ENCODE peak calls at places on chromosome 11, in nine cellular contexts. K is activated CD8-positive, alpha-beta memory T cell treated with anti-CD3 and anti-CD28 coated beads, Interleukin-2, amount 50 U/mL, for 4 hours; T is A172; Z is AG20443; W is germinal center; M is nephron progenitor cell; O is CMK; D is NCI-H1417; L is SK-N-SH. N is an unnamed sample.

GRCh38 chr11:37264783-37265182 is 666.7 kb upstream of the RAG2 start:
- DNase-seq in L (no peak), K (no peak), Z (no peak), T (no peak), M (no peak), O (no peak), W (no peak), D (no peak), N (no peak)

GRCh38 chr11:76234704-76235232 is 28.5 kb upstream of the WNT11 start:
- DNase-seq in M (no peak), O (no peak), W (no peak), L (no peak), K (no peak), T (no peak), Z (no peak), D (no peak), N (peak)

GRCh38 chr11:4041731-4042391 is 52.7 kb upstream of the RRM1 start:
- DNase-seq in W (no peak), K (no peak), L (no peak), O (no peak), M (no peak), T (no peak), Z (no peak), D (no peak), N (no peak)

GRCh38 chr11:47797633-47798032 is 30.5 kb upstream of the FNBP4 start:
- DNase-seq in Z (peak), O (no peak), T (peak), L (no peak), W (no peak), K (peak), M (no peak), D (no peak), N (no peak)

GRCh38 chr11:60918941-60919275 is 5.0 kb downstream of the TMEM109 start:
- DNase-seq in T (peak), W (no peak), Z (no peak), D (no peak), L (no peak), K (no peak), M (no peak), O (no peak), N (no peak)

GRCh38 chr11:47923667-47924066 is 56.7 kb upstream of the PTPRJ start:
- DNase-seq in O (no peak), L (no peak), T (peak), K (no peak), W (no peak), M (no peak), D (no peak), Z (peak), N (peak)

GRCh38 chr11:12275818-12276217 is 101.6 kb upstream of the PARVA start:
- DNase-seq in K (no peak), W (no peak), Z (no peak), D (no peak), M (no peak), O (no peak), L (no peak), T (no peak), N (peak)

GRCh38 chr11:6531267-6531752 is 34.2 kb downstream of the DNHD1 start:
- DNase-seq in D (peak), O (no peak), T (peak), W (peak), Z (peak), L (peak), M (peak), K (no peak), N (no peak)

GRCh38 chr11:8232849-8233606 is 30.6 kb downstream of the LMO1 start:
- DNase-seq in K (no peak), M (no peak), T (no peak), Z (no peak), D (no peak), W (no peak), O (no peak), L (peak), N (no peak)

GRCh38 chr11:69707156-69707555 is 3.3 kb upstream of the FGF19 start:
- DNase-seq in K (no peak), Z (no peak), O (no peak), W (no peak), L (no peak), M (no peak), D (no peak), T (no peak), N (no peak)

GRCh38 chr11:26522912-26523610 is 49.0 kb downstream of the MUC15 start:
- DNase-seq in D (peak), O (no peak), L (no peak), Z (no peak), W (no peak), K (no peak), T (peak), M (no peak), N (no peak)

GRCh38 chr11:26944866-26945664 is 48.8 kb upstream of the FIBIN start:
- DNase-seq in W (no peak), D (no peak), M (no peak), Z (no peak), K (no peak), L (no peak), T (no peak), O (no peak), N (no peak)

GRCh38 chr11:17740649-17741235 is 6.2 kb downstream of the KCNC1 start:
- DNase-seq in O (no peak), Z (no peak), D (no peak), M (no peak), K (peak), T (no peak), L (no peak), W (no peak), N (peak)

N was measured in posterior vena cava.